ENCODE peak calls at places on chromosomes 12 and 14, in seven cellular contexts. J is HEK293T; L is stimulated activated CD8-positive, alpha-beta memory T cell treated with anti-CD3 and anti-CD28 coated beads, Interleukin-2, amount 100 ng/mL, for 1 hour; O is skeletal muscle cell; S is activated CD8-positive, alpha-beta T cell treated with anti-CD3 and anti-CD28 coated beads, Interleukin-2, amount 10 ng/mL, durations not matched to agents 7 days and 5 days; R is esophagus squamous epithelium; T is endothelial cell. B is an unnamed sample.

GRCh38 chr12:49792976-49793580 is 35.1 kb downstream of the NCKAP5L start:
- DNase-seq in J (no peak), L (no peak), O (no peak), S (no peak), R (no peak), T (no peak), B (no peak)

GRCh38 chr14:79834856-79835255 is 376.4 kb downstream of the DIO2 start:
- DNase-seq in J (no peak), L (no peak), O (no peak), S (no peak), R (no peak), T (no peak), B (no peak)

GRCh38 chr12:8912910-8913309 is 1.4 kb upstream of the PHC1 start:
- DNase-seq in J (peak; percentile 20), L (no peak), O (no peak), S (peak; percentile 24), R (no peak), T (peak; percentile 7), B (peak; percentile 7)

GRCh38 chr12:4910502-4911315 is 1.0 kb downstream of the KCNA1 start:
- DNase-seq in J (no peak), L (no peak), O (no peak), S (no peak), R (no peak), T (no peak), B (no peak)

GRCh38 chr12:182381-182883 is 31.5 kb downstream of the SLC6A12 start:
- DNase-seq in J (no peak), L (no peak), O (peak; percentile 66), S (no peak), R (no peak), T (no peak), B (no peak)

GRCh38 chr14:19801118-19801464 is 2.5 kb upstream of the OR4N2 start:
- DNase-seq in J (no peak), L (no peak), O (no peak), S (no peak), R (no peak), T (no peak), B (no peak)

GRCh38 chr12:104138747-104139186 is 757 bp upstream of the NFYB start:
- DNase-seq in J (no peak), L (no peak), O (no peak), S (no peak), R (no peak), T (peak; percentile 10), B (no peak)

GRCh38 chr14:95829321-95829720 is 47.3 kb upstream of the TUNAR start:
- DNase-seq in J (no peak), L (no peak), O (no peak), S (no peak), R (no peak), T (no peak), B (no peak)

GRCh38 chr12:53204351-53204750 is 2.7 kb downstream of the ITGB7 start:
- DNase-seq in J (no peak), L (no peak), O (no peak), S (no peak), R (no peak), T (no peak), B (no peak)

GRCh38 chr14:81221579-81222102 is 882 bp upstream of the GTF2A1 start:
- DNase-seq in J (no peak), L (no peak), O (no peak), S (no peak), R (no peak), T (peak; percentile 11), B (no peak)

GRCh38 chr12:111505601-111506036 is 93.5 kb downstream of the ATXN2 start:
- DNase-seq in J (no peak), L (no peak), O (no peak), S (peak; percentile 45), R (no peak), T (no peak), B (no peak)

GRCh38 chr12:60148109-60148508 is 552.3 kb downstream of the SLC16A7 start:
- DNase-seq in J (no peak), L (no peak), O (peak; percentile 86), S (no peak), R (no peak), T (no peak), B (no peak)

GRCh38 chr12:4030938-4031702 is 157.9 kb upstream of the PARP11 start:
- DNase-seq in J (peak; percentile 94), L (peak; percentile 42), O (peak; percentile 95), S (peak; percentile 75), R (peak; percentile 24), T (peak; percentile 83), B (no peak)

GRCh38 chr12:68609955-68610434 is 704 bp upstream of the RAP1B start:
- DNase-seq in J (no peak), L (no peak), O (no peak), S (peak; percentile 46), R (no peak), T (no peak), B (no peak)

GRCh38 chr12:55727643-55728184 is 1.1 kb downstream of the CD63 start:
- DNase-seq in J (no peak), L (no peak), O (no peak), S (no peak), R (no peak), T (no peak), B (no peak)

GRCh38 chr12:49482095-49483051 is 56.5 kb upstream of the KCNH3 start:
- DNase-seq in J (no peak), L (no peak), O (no peak), S (no peak), R (no peak), T (no peak), B (peak; percentile 2)

GRCh38 chr12:89179983-89180382 is 172.3 kb downstream of the DUSP6 start:
- DNase-seq in J (no peak), L (no peak), O (peak; percentile 97), S (no peak), R (no peak), T (no peak), B (no peak)

GRCh38 chr12:2183556-2184541 is 131.1 kb downstream of the CACNA1C start:
- DNase-seq in J (no peak), L (no peak), O (peak; percentile 31), S (no peak), R (no peak), T (no peak), B (no peak)

GRCh38 chr14:92475451-92476187 is 38.0 kb upstream of the RIN3 start:
- DNase-seq in J (no peak), L (no peak), O (peak; percentile 76), S (no peak), R (no peak), T (no peak), B (no peak)

GRCh38 chr14:26773906-26774593 is 176.2 kb upstream of the NOVA1 start:
- DNase-seq in J (no peak), L (no peak), O (no peak), S (no peak), R (no peak), T (no peak), B (no peak)

GRCh38 chr12:7042847-7043246 is 17.7 kb upstream of the C1S start:
- DNase-seq in J (peak; percentile 55), L (no peak), O (no peak), S (no peak), R (no peak), T (no peak), B (peak; percentile 4)

GRCh38 chr12:49588281-49588680 is 17.2 kb downstream of the FAM186B start:
- DNase-seq in J (no peak), L (no peak), O (no peak), S (no peak), R (no peak), T (no peak), B (no peak)

GRCh38 chr14:55411426-55412389 is at the start of gene ATG14:
- DNase-seq in J (peak; percentile 93), L (peak; percentile 38), O (peak; percentile 50), S (peak; percentile 86), R (peak; percentile 39), T (peak; percentile 89), B (peak; percentile 81)

GRCh38 chr12:946212-946611 is 3.3 kb downstream of the RAD52 start:
- DNase-seq in J (no peak), L (no peak), O (no peak), S (no peak), R (no peak), T (no peak), B (no peak)

GRCh38 chr12:45051490-45052105 is 699 bp upstream of the DBX2 start:
- DNase-seq in J (peak; percentile 14), L (no peak), O (no peak), S (no peak), R (no peak), T (no peak), B (no peak)

GRCh38 chr12:39124768-39125167 is 219.4 kb upstream of the CPNE8 start:
- DNase-seq in J (no peak), L (no peak), O (no peak), S (no peak), R (no peak), T (no peak), B (no peak)

GRCh38 chr12:14244876-14245669 is 120.4 kb upstream of the ATF7IP start:
- DNase-seq in J (no peak), L (no peak), O (no peak), S (no peak), R (no peak), T (no peak), B (no peak)

GRCh38 chr14:76779221-76780057 is 18.2 kb downstream of the VASH1 start:
- DNase-seq in J (no peak), L (no peak), O (no peak), S (no peak), R (no peak), T (no peak), B (no peak)

GRCh38 chr12:109097435-109098141 is at the start of gene UNG:
- DNase-seq in J (peak; percentile 95), L (peak; percentile 93), O (peak; percentile 78), S (peak; percentile 97), R (peak; percentile 78), T (peak; percentile 98), B (peak; percentile 95)

GRCh38 chr14:33545696-33546095 is 405.2 kb downstream of the EGLN3 start:
- DNase-seq in J (no peak), L (no peak), O (no peak), S (no peak), R (no peak), T (no peak), B (no peak)

B was measured in NCI-H1436.